ENCODE peak calls at places on chromosomes 13 and 19, in seven cellular contexts. D is heart left ventricle, U is thoracic aorta, K is breast epithelium, O is heart right ventricle, Y is Peyer's patch, W is AG04450. C is an unnamed sample.

GRCh38 chr13:113794764-113795173 is 35.7 kb downstream of the TMEM255B start:
- DNase-seq in U (no peak), Y (peak), K (no peak), D (no peak), W (no peak), O (no peak), C (no peak)

GRCh38 chr13:40984670-40985366 is 34.3 kb downstream of the ELF1 start:
- DNase-seq in K (no peak), Y (no peak), O (no peak), U (no peak), D (no peak), W (no peak), C (peak)

GRCh38 chr13:106036870-106037269 is 498.6 kb downstream of the EFNB2 start:
- DNase-seq in Y (peak), K (no peak), U (no peak), O (no peak), D (no peak), W (no peak), C (no peak)

GRCh38 chr13:110426745-110427144 is 119.7 kb downstream of the COL4A2 start:
- DNase-seq in W (no peak), D (no peak), O (no peak), K (no peak), Y (no peak), U (no peak), C (no peak)

GRCh38 chr13:44241638-44242037 is 132.0 kb upstream of the SERP2 start:
- DNase-seq in U (no peak), Y (no peak), D (no peak), W (no peak), K (no peak), O (no peak), C (no peak)

GRCh38 chr13:113930711-113931637 is 42.9 kb downstream of the C13orf46 start:
- DNase-seq in D (no peak), U (peak), Y (peak), K (no peak), O (no peak), W (no peak), C (no peak)

GRCh38 chr19:19443283-19443682 is 37.8 kb downstream of the GATAD2A start:
- DNase-seq in D (no peak), O (no peak), Y (no peak), W (no peak), U (no peak), K (no peak), C (no peak)

GRCh38 chr13:38687246-38688229 is 661 bp downstream of the FREM2 start:
- DNase-seq in D (no peak), W (no peak), Y (peak), K (no peak), U (no peak), O (no peak), C (peak)

GRCh38 chr13:59746291-59746962 is 417.3 kb downstream of the DIAPH3 start:
- DNase-seq in U (no peak), O (no peak), D (no peak), Y (no peak), W (peak), K (no peak), C (peak)

GRCh38 chr19:30119180-30119920 is 177.3 kb downstream of the URI1 start:
- DNase-seq in D (no peak), U (no peak), O (no peak), K (no peak), Y (no peak), W (no peak), C (no peak)

GRCh38 chr19:18967358-18968146 is 26.5 kb upstream of the HOMER3 start:
- DNase-seq in K (peak), O (peak), Y (no peak), U (peak), W (no peak), D (peak), C (peak)

GRCh38 chr13:70518081-70518480 is 409.8 kb upstream of the KLHL1 start:
- DNase-seq in O (no peak), U (no peak), W (no peak), Y (no peak), K (no peak), D (no peak), C (no peak)

GRCh38 chr13:70523622-70524021 is 415.4 kb upstream of the KLHL1 start:
- DNase-seq in D (peak), Y (no peak), K (no peak), O (no peak), W (no peak), U (no peak), C (no peak)

DNA sequence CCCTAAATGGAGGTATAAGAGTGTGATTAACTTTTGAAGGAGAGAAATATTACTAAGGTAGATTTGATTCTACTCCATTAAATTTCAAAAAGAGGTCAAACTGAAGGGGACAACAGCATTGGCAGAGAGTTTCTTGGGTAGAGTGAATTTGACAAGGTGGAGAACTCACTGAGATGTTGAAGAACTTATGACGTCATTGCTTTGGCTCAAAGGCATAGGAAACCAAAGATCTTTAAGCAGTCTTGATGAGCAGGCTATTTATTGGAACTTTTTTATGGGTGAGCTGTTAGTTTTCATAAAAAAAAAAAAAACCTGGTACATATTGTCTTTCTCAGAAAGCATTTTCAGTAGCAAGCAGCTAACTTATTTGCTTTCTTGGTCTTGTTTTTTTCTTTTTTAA is 412.0 kb upstream of the KLHL1 start:
- DNase-seq in O (no peak), D (no peak), Y (no peak), W (no peak), U (no peak), K (no peak), C (no peak)
- TF ChIP-seq CTCF in O (no peak), D (no peak), Y (no peak), W (no peak), U (no peak), K (no peak), C (no peak)

GRCh38 chr19:47779524-47780214 is 1.2 kb downstream of the SELENOW start:
- DNase-seq in K (peak), U (peak), Y (no peak), D (peak), O (peak), W (no peak), C (no peak)

GRCh38 chr19:47778954-47779351 is 450 bp downstream of the SELENOW start:
- DNase-seq in O (no peak), D (peak), K (no peak), W (no peak), Y (no peak), U (no peak), C (peak)

GRCh38 chr19:47781590-47782318 is 3.3 kb downstream of the SELENOW start:
- DNase-seq in O (no peak), Y (peak), K (peak), D (peak), W (no peak), U (no peak), C (peak)

GRCh38 chr19:47778089-47778953 is at the start of gene SELENOW:
- DNase-seq in W (peak), D (peak), U (no peak), K (peak), Y (peak), O (peak), C (peak)

DNA sequence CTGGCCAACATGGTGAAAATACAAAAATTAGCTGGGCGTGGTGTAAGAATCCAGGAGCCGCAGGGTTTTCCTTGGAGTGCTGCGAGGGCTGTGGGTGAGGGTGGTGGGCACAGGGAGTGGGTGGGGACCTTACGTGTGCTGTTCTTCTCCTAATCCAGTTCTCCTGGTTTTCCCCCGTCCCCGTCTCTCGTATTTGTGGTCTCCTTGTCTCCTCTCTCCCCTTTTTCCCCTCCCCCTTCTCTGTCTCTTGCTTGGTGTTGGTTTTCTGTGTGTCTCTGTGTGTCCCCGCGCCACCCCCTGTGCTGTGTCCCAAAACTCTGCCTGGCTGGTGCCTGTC is 1.7 kb downstream of the SELENOW start:
- DNase-seq in W (no peak), O (no peak), Y (no peak), K (no peak), U (no peak), D (no peak), C (no peak)
- H3K4me3 ChIP-seq in W (peak), O (peak), Y (peak), K (peak), U (peak), D (peak), C (peak)

GRCh38 chr13:24406524-24406923 is 97.1 kb downstream of the C1QTNF9 start:
- DNase-seq in W (no peak), D (no peak), Y (no peak), O (no peak), K (no peak), U (no peak), C (no peak)

DNA sequence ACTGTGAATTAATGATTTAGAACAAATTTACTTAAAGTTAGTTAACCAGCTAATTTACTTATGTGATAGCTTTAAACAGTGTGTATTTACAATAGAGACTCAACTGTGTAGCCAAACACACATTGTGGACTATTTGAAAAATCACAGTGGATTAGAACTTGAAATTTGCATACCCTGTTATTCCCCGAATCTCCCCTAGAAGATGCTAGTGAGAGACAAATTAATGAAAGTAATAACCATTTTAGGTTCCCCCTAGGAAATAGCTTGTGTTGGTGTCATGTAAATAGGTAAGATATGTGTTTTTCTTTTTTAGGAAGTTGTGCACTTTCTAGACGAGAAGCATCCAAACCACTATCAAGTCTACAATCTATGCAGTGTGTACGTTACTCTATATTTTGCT is 98.5 kb downstream of the C1QTNF9 start:
- DNase-seq in O (no peak), D (no peak), K (no peak), U (no peak), Y (no peak), W (no peak), C (no peak)
- TF ChIP-seq CTCF in O (no peak), D (no peak), K (no peak), U (no peak), Y (no peak), W (peak), C (no peak)

GRCh38 chr19:21856751-21857150 is 20.8 kb upstream of the ZNF43 start:
- DNase-seq in W (no peak), K (no peak), Y (no peak), O (no peak), D (no peak), U (no peak), C (no peak)

GRCh38 chr19:21850636-21851255 is 14.8 kb upstream of the ZNF43 start:
- DNase-seq in W (no peak), Y (no peak), U (no peak), K (no peak), D (no peak), O (no peak), C (no peak)

GRCh38 chr19:21848706-21849105 is 12.7 kb upstream of the ZNF43 start:
- DNase-seq in D (no peak), U (no peak), W (peak), Y (no peak), O (no peak), K (no peak), C (peak)

DNA sequence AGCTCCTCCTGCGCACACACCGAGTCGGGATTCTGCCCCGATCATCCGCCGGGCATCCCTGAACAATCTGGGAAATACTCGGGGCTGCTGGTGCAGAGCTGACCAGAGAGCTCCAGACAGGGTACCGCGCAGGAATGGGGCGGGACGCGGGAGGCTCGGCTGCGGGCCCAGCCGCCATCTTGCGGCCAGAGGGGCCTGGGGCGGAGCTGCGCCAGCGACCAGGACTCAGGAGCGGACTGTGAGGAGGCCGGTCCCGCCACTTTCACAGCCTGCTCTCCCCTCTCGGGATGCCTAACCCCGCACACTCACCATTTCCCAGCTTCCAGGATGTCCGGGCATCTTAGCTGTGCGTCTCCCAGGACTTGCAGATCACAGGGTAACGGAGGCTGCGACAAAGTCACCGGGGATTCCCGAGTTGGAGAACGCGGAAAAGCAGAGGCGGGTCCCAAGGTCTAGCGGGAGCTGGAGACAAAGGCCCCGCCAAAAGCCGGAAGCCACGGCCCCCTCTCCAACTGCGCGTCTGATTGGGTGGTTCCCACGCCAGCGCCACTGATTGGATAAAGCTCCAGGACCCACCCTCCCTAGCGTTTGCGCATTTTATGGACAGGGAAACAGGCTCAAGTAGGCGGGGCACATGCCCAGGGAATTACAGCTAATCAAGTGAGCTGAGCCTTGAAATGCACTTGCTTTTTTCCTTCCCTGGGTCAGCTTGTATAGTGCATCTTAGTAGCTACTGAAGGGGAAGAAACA is 15.8 kb upstream of the ZNF43 start:
- DNase-seq in Y (peak), W (peak), D (peak), K (peak), O (peak), U (peak), C (peak)
- H3K4me3 ChIP-seq in Y (peak), W (peak), D (peak), K (peak), O (peak), U (peak), C (peak)

GRCh38 chr19:7744871-7745270 is 2.5 kb downstream of the CD209 start:
- DNase-seq in O (no peak), U (no peak), Y (no peak), D (no peak), W (no peak), K (no peak), C (no peak)

GRCh38 chr19:7748171-7748570 is 837 bp upstream of the CD209 start:
- DNase-seq in K (no peak), Y (no peak), U (no peak), W (no peak), O (no peak), D (no peak), C (no peak)

GRCh38 chr19:7746903-7747884 is at the start of gene CD209:
- DNase-seq in Y (no peak), K (no peak), D (no peak), O (no peak), W (no peak), U (no peak), C (no peak)

GRCh38 chr19:7751157-7751783 is 3.9 kb upstream of the CD209 start:
- DNase-seq in K (no peak), O (no peak), Y (no peak), D (no peak), W (no peak), U (no peak), C (no peak)

GRCh38 chr19:7748756-7749155 is 1.4 kb upstream of the CD209 start:
- DNase-seq in O (no peak), K (no peak), Y (no peak), W (no peak), D (no peak), U (no peak), C (peak)
- TF ChIP-seq CTCF in O (no peak), K (no peak), Y (no peak), W (peak), D (no peak), U (no peak), C (no peak)

GRCh38 chr19:44845286-44845611 is 848 bp upstream of the NECTIN2 start:
- DNase-seq in Y (no peak), W (no peak), O (peak), D (no peak), U (peak), K (no peak), C (no peak)
- H3K4me3 ChIP-seq in Y (no peak), W (peak), O (peak), D (peak), U (peak), K (peak), C (no peak)